ENCODE peak calls at places on chromosomes 6 and 20, in eight cellular contexts. O is heart left ventricle, U is IMR-90, Y is HepG2, S is A549, Z is GM12878, P is adrenal gland, G is stomach. W is an unnamed sample.

GRCh38 chr20:6495907-6496306 is 271.6 kb upstream of the BMP2 start:
- DNase-seq in O (no peak), U (no peak), Y (no peak), S (no peak), Z (no peak), P (no peak), G (no peak), W (no peak)

GRCh38 chr6:88629838-88630462 is 333.5 kb downstream of the RNGTT start:
- DNase-seq in O (no peak), U (no peak), Y (no peak), S (no peak), Z (no peak), P (no peak), G (no peak), W (no peak)

GRCh38 chr6:41769376-41769775 is 10.3 kb downstream of the FRS3 start:
- DNase-seq in O (no peak), U (no peak), Y (no peak), S (no peak), Z (no peak), P (no peak), G (no peak), W (no peak)

GRCh38 chr20:34535301-34535840 is 19.1 kb downstream of the DYNLRB1 start:
- DNase-seq in O (peak; percentile 18), U (no peak), Y (no peak), S (no peak), Z (no peak), P (no peak), G (no peak), W (no peak)

GRCh38 chr6:30690403-30691207 is at the start of gene NRM:
- DNase-seq in O (peak; percentile 91), U (peak; percentile 87), Y (peak; percentile 78), S (peak; percentile 60), Z (no peak), P (peak; percentile 93), G (peak; percentile 87), W (peak; percentile 91)

GRCh38 chr6:90982051-90982450 is 395.2 kb upstream of the MAP3K7 start:
- DNase-seq in O (no peak), U (no peak), Y (no peak), S (no peak), Z (no peak), P (no peak), G (no peak), W (no peak)

GRCh38 chr6:123888779-123889513 is 85.3 kb downstream of the NKAIN2 start:
- DNase-seq in O (no peak), U (no peak), Y (no peak), S (no peak), Z (no peak), P (no peak), G (no peak), W (no peak)

GRCh38 chr6:76831299-76831698 is 632.0 kb downstream of the HTR1B start:
- DNase-seq in O (no peak), U (no peak), Y (no peak), S (no peak), Z (no peak), P (no peak), G (no peak), W (no peak)

GRCh38 chr20:57608516-57608915 is 11.7 kb downstream of the ZBP1 start:
- DNase-seq in O (no peak), U (no peak), Y (no peak), S (no peak), Z (no peak), P (no peak), G (no peak), W (no peak)

GRCh38 chr6:53107091-53107490 is 41.5 kb downstream of the GCM1 start:
- DNase-seq in O (no peak), U (peak; percentile 50), Y (no peak), S (no peak), Z (no peak), P (no peak), G (no peak), W (no peak)

GRCh38 chr20:21526776-21527175 is 12.9 kb upstream of the NKX2-2 start:
- DNase-seq in O (no peak), U (no peak), Y (no peak), S (no peak), Z (no peak), P (no peak), G (no peak), W (no peak)

GRCh38 chr20:48358176-48358575 is 469.6 kb downstream of the PREX1 start:
- DNase-seq in O (no peak), U (no peak), Y (no peak), S (no peak), Z (no peak), P (no peak), G (no peak), W (no peak)

GRCh38 chr20:52410182-52410647 is 218.6 kb upstream of the ZFP64 start:
- DNase-seq in O (no peak), U (peak; percentile 21), Y (no peak), S (no peak), Z (no peak), P (no peak), G (no peak), W (no peak)

GRCh38 chr6:106856227-106856874 is 118.2 kb downstream of the CD24 start:
- DNase-seq in O (no peak), U (no peak), Y (no peak), S (no peak), Z (no peak), P (no peak), G (no peak), W (no peak)

GRCh38 chr6:162123797-162124196 is 603.8 kb downstream of the PRKN start:
- DNase-seq in O (peak; percentile 33), U (no peak), Y (no peak), S (peak; percentile 2), Z (no peak), P (no peak), G (no peak), W (no peak)

GRCh38 chr6:147209762-147210449 is 5.7 kb downstream of the STXBP5 start:
- DNase-seq in O (no peak), U (no peak), Y (no peak), S (no peak), Z (no peak), P (no peak), G (no peak), W (no peak)

GRCh38 chr20:59122377-59122932 is 41.2 kb upstream of the ZNF831 start:
- DNase-seq in O (no peak), U (no peak), Y (no peak), S (no peak), Z (no peak), P (no peak), G (no peak), W (no peak)

GRCh38 chr6:7156666-7157278 is 49.0 kb downstream of the RREB1 start:
- DNase-seq in O (no peak), U (peak; percentile 75), Y (no peak), S (no peak), Z (no peak), P (no peak), G (no peak), W (no peak)

GRCh38 chr6:41268478-41268877 is 18.0 kb downstream of the TREM1 start:
- DNase-seq in O (no peak), U (no peak), Y (no peak), S (no peak), Z (no peak), P (no peak), G (no peak), W (no peak)

GRCh38 chr6:32947552-32948465 is 5.1 kb downstream of the HLA-DMA start:
- DNase-seq in O (no peak), U (peak; percentile 64), Y (peak; percentile 58), S (no peak), Z (peak; percentile 56), P (no peak), G (no peak), W (peak; percentile 60)

GRCh38 chr6:137638926-137639706 is 144.9 kb upstream of the OLIG3 start:
- DNase-seq in O (no peak), U (no peak), Y (no peak), S (no peak), Z (no peak), P (no peak), G (no peak), W (no peak)

DNA sequence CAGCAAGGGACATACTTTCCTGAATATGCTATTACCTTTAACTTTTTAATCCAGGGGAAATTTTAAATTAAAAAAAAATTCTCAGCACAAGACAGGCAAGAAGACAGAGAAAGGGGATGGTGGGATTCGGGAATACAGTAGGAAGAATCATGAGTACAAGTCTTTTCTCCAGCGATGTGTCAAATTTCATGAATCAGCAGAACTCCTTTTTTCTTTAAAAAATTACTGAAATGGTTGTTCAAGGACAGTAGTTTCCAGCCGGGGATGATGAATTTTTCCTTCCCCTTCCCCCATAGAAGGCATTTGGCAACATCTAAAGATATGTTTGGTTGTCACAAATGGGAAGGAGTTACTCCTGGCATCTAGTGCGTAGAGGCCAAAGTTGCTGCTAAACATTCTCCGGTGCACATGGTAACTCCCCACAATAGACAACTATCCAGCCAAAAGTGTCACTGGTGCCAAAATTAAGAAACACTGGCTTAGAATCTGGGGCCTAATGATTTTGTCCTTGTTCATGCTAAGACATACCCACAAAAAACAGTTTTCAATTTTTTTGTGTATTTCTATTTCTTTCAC is 450.2 kb downstream of the CBLN4 start:
- DNase-seq in O (no peak), U (no peak), Y (no peak), S (no peak), Z (no peak), P (no peak), G (no peak), W (no peak)
- H3K27ac ChIP-seq in O (no peak overlapping the region), U (no peak overlapping the region), Y (no peak overlapping the region), S (no peak overlapping the region), Z (no peak overlapping the region), P (no peak overlapping the region), G (no peak overlapping the region), W (no peak overlapping the region)

GRCh38 chr6:84687487-84687886 is 76.9 kb downstream of the TBX18 start:
- DNase-seq in O (no peak), U (no peak), Y (no peak), S (no peak), Z (no peak), P (no peak), G (no peak), W (no peak)
- H3K4me1 ChIP-seq in O (no peaks in the 10 kb centered on the region), U (no peaks in the 10 kb centered on the region), Y (no peaks in the 10 kb centered on the region), S (no peaks in the 10 kb centered on the region), Z (no peaks in the 10 kb centered on the region), P (no peaks in the 10 kb centered on the region), G (no peaks in the 10 kb centered on the region), W (no peaks in the 10 kb centered on the region)

GRCh38 chr6:73511796-73512195 is 9.0 kb downstream of the EEF1A1 start:
- DNase-seq in O (no peak), U (peak; percentile 8), Y (no peak), S (no peak), Z (no peak), P (peak; percentile 56), G (no peak), W (no peak)
- TF ChIP-seq POLR2A in O (no peak), U (peak; percentile 67), Y (peak; percentile 67), S (no peak), Z (no peak), P (no peak), G (no peak), W (no peak)

GRCh38 chr20:25238319-25239037 is 9.4 kb upstream of the PYGB start:
- DNase-seq in O (no peak), U (peak; percentile 73), Y (no peak), S (no peak), Z (no peak), P (no peak), G (no peak), W (no peak)
- H3K27ac ChIP-seq in O (peak overlapping the region; percentile 69), U (peak overlapping the region; percentile 91), Y (no peak overlapping the region), S (peak overlapping the region; percentile 97), Z (no peak overlapping the region), P (no peak overlapping the region), G (peak overlapping the region; percentile 55), W (no peak overlapping the region)

GRCh38 chr6:134722429-134722828 is 227.5 kb downstream of the ALDH8A1 start:
- DNase-seq in O (no peak), U (no peak), Y (no peak), S (no peak), Z (no peak), P (no peak), G (no peak), W (peak; percentile 33)
- H3K4me1 ChIP-seq in O (peaks cover 24% of the 10 kb centered on the region), U (peaks cover 24% of the 10 kb centered on the region), Y (no peaks in the 10 kb centered on the region), S (peaks cover 33% of the 10 kb centered on the region), Z (no peaks in the 10 kb centered on the region), P (peaks cover 19% of the 10 kb centered on the region), G (peaks cover 10% of the 10 kb centered on the region), W (peaks cover 44% of the 10 kb centered on the region)